ENCODE peak calls at places on chromosomes 2 and 18, in eight cellular contexts. G, Y, E, M, R, P, H and V are unnamed samples.

GRCh38 chr2:46985512-46985911 is 69.9 kb upstream of the MCFD2 start:
- DNase-seq in Y (no peak), G (no peak), R (no peak), E (no peak), H (no peak), M (no peak), P (peak), V (no peak)

GRCh38 chr2:43513796-43514195 is 82.0 kb downstream of the THADA start:
- DNase-seq in M (no peak), G (no peak), H (no peak), P (no peak), Y (no peak), E (no peak), R (no peak), V (no peak)

GRCh38 chr18:51107082-51107481 is 77.1 kb downstream of the SMAD4 start:
- DNase-seq in H (peak), M (no peak), E (no peak), P (peak), Y (no peak), G (no peak), R (peak), V (no peak)

GRCh38 chr2:70686577-70687460 is 81.2 kb downstream of the ADD2 start:
- DNase-seq in P (peak), H (peak), R (peak), G (no peak), E (no peak), Y (peak), M (peak), V (no peak)

GRCh38 chr2:192887296-192887695 is 692.6 kb upstream of the TMEFF2 start:
- DNase-seq in Y (no peak), E (no peak), R (no peak), P (no peak), G (no peak), H (no peak), M (no peak), V (no peak)

GRCh38 chr18:43625582-43625981 is 348.3 kb upstream of the SYT4 start:
- DNase-seq in R (no peak), G (no peak), E (no peak), M (no peak), H (no peak), Y (no peak), P (no peak), V (no peak)

GRCh38 chr2:28276807-28277206 is 115.9 kb upstream of the FOSL2 start:
- DNase-seq in E (peak), P (no peak), Y (no peak), M (no peak), H (no peak), R (no peak), G (no peak), V (no peak)

GRCh38 chr2:221085376-221085900 is 486.7 kb downstream of the EPHA4 start:
- DNase-seq in Y (no peak), M (no peak), R (no peak), H (no peak), P (no peak), G (no peak), E (no peak), V (no peak)

GRCh38 chr2:191678437-191679110 is 638 bp downstream of the NABP1 start:
- DNase-seq in P (peak), H (no peak), Y (peak), R (peak), E (peak), M (peak), G (peak), V (peak)

DNA sequence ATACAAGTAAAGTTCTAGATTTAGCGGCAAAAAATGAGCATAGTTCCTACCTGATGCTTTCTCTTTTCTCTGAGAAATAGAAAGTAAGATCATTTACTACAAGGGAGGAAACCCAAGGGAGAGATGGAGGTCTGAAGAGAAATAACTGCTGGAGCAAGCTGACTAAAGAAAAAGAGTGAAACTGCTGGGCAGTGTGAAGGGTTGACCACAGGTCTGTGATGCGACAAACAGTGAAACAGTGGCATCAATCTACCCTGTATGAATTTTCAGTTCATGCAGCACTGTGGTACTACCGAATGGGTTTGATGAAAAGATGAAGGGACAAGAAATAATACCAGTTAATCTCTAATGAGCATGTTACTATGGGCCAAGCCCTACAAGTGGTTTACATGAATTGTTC is 52.2 kb downstream of the CUL3 start:
- DNase-seq in M (no peak), Y (no peak), H (no peak), P (peak), E (no peak), G (no peak), R (no peak), V (no peak)
- TF ChIP-seq CTCF in M (no peak), Y (no peak), H (no peak), P (no peak), E (no peak), G (no peak), R (no peak), V (no peak)

DNA sequence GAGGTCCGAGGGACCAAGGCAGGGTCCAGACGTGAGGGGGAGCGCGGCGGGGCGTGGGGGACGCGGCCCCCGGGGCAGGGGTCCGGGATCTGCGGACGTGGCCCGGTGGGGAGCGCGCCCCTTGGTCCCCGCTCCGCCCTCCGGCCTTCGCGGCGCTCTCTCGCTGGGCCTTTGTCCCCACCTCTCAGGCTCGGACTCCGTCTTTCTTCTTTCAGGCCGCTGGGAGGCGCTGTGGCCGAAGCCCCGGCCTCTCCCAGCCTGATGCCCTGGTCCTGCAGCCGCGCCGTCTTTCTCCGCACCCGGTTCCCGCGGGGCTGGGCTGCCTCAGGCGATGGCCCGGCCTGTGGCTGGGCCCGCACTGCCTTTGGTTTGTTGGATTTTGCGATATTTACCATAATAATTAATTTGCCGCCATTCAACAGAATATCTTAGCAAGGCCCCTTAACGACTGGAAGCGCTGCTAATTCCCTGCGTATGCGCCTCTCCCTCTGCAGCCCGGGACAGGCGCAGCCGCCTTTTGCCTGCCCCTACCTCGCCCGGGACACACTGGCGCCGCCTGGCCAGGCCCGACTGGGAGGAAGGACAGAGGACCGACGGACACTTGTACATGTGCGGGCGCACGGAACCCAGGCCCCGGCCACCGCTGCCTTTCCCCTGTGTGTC is 10.8 kb downstream of the SIX3 start:
- DNase-seq in G (peak), Y (peak), H (no peak), P (peak), M (peak), R (peak), E (no peak), V (no peak)
- TF ChIP-seq CTCF in G (peak), Y (peak), H (no peak), P (peak), M (peak), R (peak), E (no peak), V (peak)

DNA sequence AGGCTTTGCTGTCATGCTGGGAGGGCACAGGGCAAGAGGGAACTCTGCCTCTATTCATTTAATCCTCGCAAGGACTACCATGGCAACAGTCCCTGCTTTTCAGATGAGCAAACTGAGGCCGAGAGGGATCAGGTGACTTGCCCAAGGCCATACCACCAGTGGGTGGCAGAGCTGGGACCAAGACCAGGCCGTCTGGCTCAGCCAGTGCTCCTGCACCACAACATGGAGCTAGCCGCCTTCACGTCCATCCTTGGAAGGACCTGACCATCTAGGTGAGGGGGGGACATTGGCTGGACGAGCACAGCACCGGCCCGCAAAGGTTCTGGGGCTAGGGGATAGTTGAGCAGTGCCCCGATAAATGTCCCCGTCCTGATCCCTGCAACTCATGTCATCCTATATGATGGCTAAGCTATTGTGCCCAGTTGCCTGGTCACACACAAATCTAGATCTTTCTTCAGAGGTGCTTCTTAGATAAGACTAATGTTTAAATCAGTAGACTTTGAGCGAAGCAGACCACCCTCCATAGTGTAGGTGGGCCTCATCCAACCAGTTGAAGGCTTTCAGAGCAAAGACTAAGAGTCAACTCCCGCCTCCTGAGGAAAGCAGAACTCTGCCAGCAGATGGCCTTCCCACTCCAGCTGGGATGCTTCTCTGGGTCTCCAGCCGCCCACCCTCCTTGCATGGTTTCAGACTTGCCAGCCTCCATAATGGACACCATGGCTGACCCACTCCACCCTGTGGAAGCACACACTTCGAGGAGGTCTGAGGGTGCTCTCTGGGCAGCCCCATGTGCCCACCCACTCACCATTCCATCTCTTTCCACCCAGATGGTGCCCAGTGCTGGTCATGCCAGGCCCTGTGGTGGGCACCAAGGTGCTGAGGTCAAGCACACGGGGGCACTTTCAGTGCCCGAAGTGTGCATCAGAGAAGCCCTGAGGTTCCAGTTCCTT is 214.8 kb upstream of the RAB6C start:
- DNase-seq in M (no peak), H (no peak), Y (no peak), G (no peak), P (no peak), E (no peak), R (no peak), V (no peak)
- TF ChIP-seq CTCF in M (no peak), H (no peak), Y (no peak), G (no peak), P (no peak), E (no peak), R (no peak), V (no peak)

GRCh38 chr18:37383036-37383788 is 182.4 kb downstream of the CELF4 start:
- DNase-seq in M (peak), Y (no peak), P (no peak), R (no peak), H (no peak), E (no peak), G (no peak), V (no peak)
- TF ChIP-seq CTCF in M (no peak), Y (no peak), P (no peak), R (no peak), H (no peak), E (no peak), G (no peak), V (no peak)

GRCh38 chr2:222998459-222998858 is 53.5 kb upstream of the KCNE4 start:
- DNase-seq in E (no peak), M (no peak), R (no peak), H (no peak), G (no peak), Y (no peak), P (peak), V (no peak)

GRCh38 chr2:223005496-223005895 is 46.5 kb upstream of the KCNE4 start:
- DNase-seq in H (no peak), Y (no peak), R (no peak), E (no peak), G (no peak), P (no peak), M (no peak), V (no peak)

GRCh38 chr2:223003191-223003590 is 48.8 kb upstream of the KCNE4 start:
- DNase-seq in R (no peak), Y (no peak), M (no peak), H (no peak), P (no peak), E (no peak), G (no peak), V (no peak)

GRCh38 chr2:223001831-223002230 is 50.2 kb upstream of the KCNE4 start:
- DNase-seq in G (no peak), Y (no peak), P (no peak), H (no peak), R (no peak), M (no peak), E (no peak), V (no peak)

DNA sequence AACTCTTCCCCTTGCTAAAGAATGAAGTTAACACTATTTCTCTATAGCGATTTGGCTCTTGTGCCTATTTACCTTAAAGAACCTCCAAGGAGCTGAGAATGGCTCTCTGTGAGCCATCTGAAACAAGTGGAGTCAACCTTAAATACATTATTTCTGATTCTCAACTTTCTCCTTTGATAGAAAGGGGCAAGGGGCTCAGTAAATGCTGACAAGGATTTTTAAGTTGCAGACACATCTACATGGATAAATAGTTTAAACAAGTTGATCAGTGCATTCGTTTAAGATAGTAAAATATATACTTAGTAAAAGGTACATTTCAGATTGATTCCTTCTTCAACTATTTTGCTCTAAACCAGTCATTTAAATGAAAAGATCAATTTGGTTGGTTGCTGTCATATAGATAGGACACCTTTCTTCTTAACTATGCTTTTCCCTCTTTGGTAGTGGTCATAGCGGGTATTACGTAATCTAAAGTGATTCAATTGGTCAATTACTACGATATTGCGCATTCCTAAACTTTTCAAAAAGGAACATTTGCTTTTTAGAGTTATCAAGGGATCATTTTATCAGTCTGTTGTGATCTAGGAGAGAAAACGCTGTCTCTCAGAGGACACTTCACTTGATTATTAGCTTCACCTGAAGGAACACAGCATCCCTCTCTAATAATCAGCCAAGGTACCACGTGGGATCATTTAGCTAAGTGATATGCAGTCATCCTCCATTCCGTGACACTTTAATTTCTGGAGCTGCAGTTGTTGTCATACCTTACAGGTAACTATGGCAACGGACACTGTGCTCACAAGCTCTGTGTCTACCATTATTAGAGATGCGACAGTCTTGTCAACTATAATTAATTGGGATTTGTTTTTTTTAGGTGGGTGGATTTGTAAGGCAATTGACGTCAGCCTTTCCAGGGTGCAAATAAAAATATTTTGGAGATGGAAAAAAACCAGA is 50.8 kb upstream of the KCNE4 start:
- DNase-seq in R (no peak), M (no peak), E (no peak), P (no peak), G (no peak), Y (no peak), H (no peak), V (no peak)
- TF ChIP-seq CTCF in R (no peak), M (no peak), E (no peak), P (no peak), G (no peak), Y (no peak), H (no peak), V (no peak)

GRCh38 chr2:88903744-88904353 is 212.4 kb downstream of the RPIA start:
- DNase-seq in H (peak), Y (no peak), P (peak), M (peak), G (peak), R (no peak), E (no peak), V (no peak)
- TF ChIP-seq CTCF in H (peak), Y (peak), P (peak), M (peak), G (peak), R (peak), E (no peak), V (peak)

DNA sequence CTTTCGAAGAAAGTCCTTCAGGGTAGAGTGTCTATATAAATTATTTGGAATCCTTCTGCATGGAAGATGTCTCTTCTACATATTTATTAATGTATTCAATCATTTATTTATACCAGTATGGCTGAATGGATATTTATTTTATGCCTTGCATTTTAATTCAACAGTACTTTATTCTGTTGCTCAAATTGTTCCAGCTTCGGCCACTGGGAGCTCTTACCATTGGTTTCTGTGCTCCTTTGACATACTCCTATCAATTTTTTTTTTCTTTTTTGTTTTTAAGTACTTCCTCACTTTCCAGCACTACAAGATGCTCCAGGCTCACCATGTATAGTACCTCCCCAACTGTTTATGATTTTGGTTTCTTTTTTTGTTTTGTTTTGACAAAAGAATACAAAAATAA is 39.4 kb upstream of the WIPF1 start:
- DNase-seq in M (no peak), H (no peak), P (no peak), Y (no peak), R (no peak), G (no peak), E (no peak), V (no peak)
- TF ChIP-seq CTCF in M (no peak), H (no peak), P (peak), Y (no peak), R (no peak), G (no peak), E (no peak), V (no peak)

GRCh38 chr2:128354731-128355470 is 36.2 kb upstream of the HS6ST1 start:
- DNase-seq in E (no peak), Y (no peak), R (no peak), M (peak), P (no peak), H (no peak), G (no peak), V (no peak)
- TF ChIP-seq CTCF in E (no peak), Y (no peak), R (no peak), M (peak), P (no peak), H (no peak), G (no peak), V (no peak)